ENCODE peak calls at places on chromosome 17, in seven cellular contexts. U is activated naive CD4-positive, alpha-beta T cell; P is NCI-H1092; C is HTR-8/SVneo; S is astrocyte of the spinal cord; Y is BJ; M is heart right ventricle. R is an unnamed sample.

GRCh38 chr17:30476726-30477082 is 504 bp upstream of the GOSR1 start:
- DNase-seq in P (no peak), C (no peak), M (no peak), U (no peak), Y (no peak), S (no peak), R (peak)

GRCh38 chr17:17355426-17355825 is 52.3 kb downstream of the NT5M start:
- DNase-seq in Y (no peak), C (no peak), M (no peak), P (no peak), S (no peak), U (no peak), R (no peak)

GRCh38 chr17:78674595-78675315 is 97.6 kb upstream of the DNAH17 start:
- DNase-seq in S (no peak), U (no peak), C (no peak), Y (no peak), P (peak), M (no peak), R (no peak)

GRCh38 chr17:14741516-14741915 is 440.6 kb downstream of the HS3ST3B1 start:
- DNase-seq in S (peak), C (no peak), Y (no peak), U (no peak), M (no peak), P (no peak), R (peak)

GRCh38 chr17:28646039-28646754 is 1.2 kb upstream of the BLTP2 start:
- DNase-seq in Y (no peak), P (no peak), U (no peak), M (no peak), S (no peak), C (no peak), R (no peak)

GRCh38 chr17:79968116-79968515 is 67.6 kb downstream of the TBC1D16 start:
- DNase-seq in M (no peak), Y (no peak), P (no peak), C (no peak), S (no peak), U (no peak), R (no peak)

GRCh38 chr17:37770631-37771518 is 26.0 kb upstream of the HNF1B start:
- DNase-seq in Y (no peak), M (peak), C (peak), P (no peak), U (no peak), S (peak), R (peak)

GRCh38 chr17:38333635-38334295 is 10.0 kb downstream of the GPR179 start:
- DNase-seq in S (no peak), Y (no peak), U (peak), M (no peak), C (peak), P (peak), R (peak)

GRCh38 chr17:74043976-74044375 is 159.5 kb upstream of the RPL38 start:
- DNase-seq in S (no peak), C (no peak), P (no peak), M (no peak), Y (no peak), U (no peak), R (no peak)

GRCh38 chr17:59391026-59391425 is 59.6 kb downstream of the YPEL2 start:
- DNase-seq in M (no peak), C (no peak), S (no peak), U (no peak), Y (no peak), P (no peak), R (no peak)

GRCh38 chr17:77315551-77316190 is 174.9 kb downstream of the SEC14L1 start:
- DNase-seq in M (no peak), P (no peak), C (no peak), U (no peak), S (no peak), Y (no peak), R (no peak)